ENCODE peak calls at places on chromosomes 3 and 15, in six cellular contexts. I is neural crest cell, R is SK-N-DZ, O is IMR-90, A is NCI-H774, Q is EL. P is an unnamed sample.

GRCh38 chr15:89368566-89369223 is 34.1 kb upstream of the POLG start:
- DNase-seq in R (peak), I (no peak), O (no peak), Q (no peak), A (no peak), P (no peak)

GRCh38 chr3:54578417-54578816 is 349.4 kb downstream of the LRTM1 start:
- DNase-seq in A (no peak), I (no peak), O (no peak), R (peak), Q (no peak), P (no peak)

GRCh38 chr3:113736548-113737089 is 9.4 kb downstream of the NAA50 start:
- DNase-seq in O (peak), A (peak), Q (peak), I (peak), R (peak), P (peak)

GRCh38 chr3:141246958-141247301 is 15.3 kb downstream of the PXYLP1 start:
- DNase-seq in R (no peak), A (no peak), I (no peak), Q (no peak), O (no peak), P (no peak)

GRCh38 chr3:154324919-154325318 is 632 bp upstream of the DHX36 start:
- DNase-seq in R (peak), O (no peak), Q (no peak), A (no peak), I (no peak), P (no peak)

GRCh38 chr15:27418729-27419128 is 447.7 kb downstream of the GABRG3 start:
- DNase-seq in Q (no peak), A (peak), I (peak), O (no peak), R (no peak), P (no peak)

GRCh38 chr15:70522323-70522966 is 240.9 kb downstream of the UACA start:
- DNase-seq in O (no peak), A (no peak), R (no peak), Q (no peak), I (no peak), P (no peak)

GRCh38 chr15:85504739-85505676 is 124.6 kb downstream of the AKAP13 start:
- DNase-seq in A (peak), O (peak), Q (peak), I (peak), R (peak), P (peak)

GRCh38 chr3:189787191-189787590 is 156.0 kb downstream of the TP63 start:
- DNase-seq in O (no peak), Q (no peak), R (no peak), A (no peak), I (no peak), P (no peak)

GRCh38 chr3:55708242-55708641 is 221.1 kb upstream of the WNT5A start:
- DNase-seq in I (no peak), R (no peak), A (no peak), O (no peak), Q (no peak), P (no peak)

GRCh38 chr3:175879417-175879816 is 1020.3 kb downstream of the NAALADL2 start:
- DNase-seq in I (no peak), Q (no peak), R (no peak), O (no peak), A (no peak), P (no peak)

GRCh38 chr15:66996099-66996498 is 69.3 kb upstream of the SMAD3 start:
- DNase-seq in A (no peak), O (peak), R (no peak), I (no peak), Q (peak), P (no peak)

GRCh38 chr15:80202016-80202315 is 49.2 kb downstream of the FAH start:
- DNase-seq in Q (no peak), A (no peak), I (no peak), O (no peak), R (no peak), P (no peak)

GRCh38 chr15:34279341-34279740 is 54.5 kb downstream of the EMC4 start:
- DNase-seq in R (no peak), O (no peak), Q (no peak), A (no peak), I (no peak), P (no peak)

GRCh38 chr3:8606666-8607065 is 37.9 kb downstream of the SSUH2 start:
- DNase-seq in R (no peak), I (no peak), A (no peak), O (no peak), Q (peak), P (no peak)

GRCh38 chr15:66293419-66294156 is at the start of gene DIS3L:
- DNase-seq in Q (peak), R (peak), I (peak), A (peak), O (peak), P (peak)

GRCh38 chr3:16084887-16085286 is 89.6 kb upstream of the GALNT15 start:
- DNase-seq in Q (peak), O (peak), I (no peak), R (no peak), A (no peak), P (no peak)

GRCh38 chr15:53454535-53454842 is 305.0 kb downstream of the WDR72 start:
- DNase-seq in O (no peak), Q (no peak), R (no peak), I (no peak), A (no peak), P (no peak)

GRCh38 chr3:30289324-30289723 is 317.1 kb upstream of the TGFBR2 start:
- DNase-seq in A (no peak), Q (no peak), R (no peak), I (no peak), O (no peak), P (no peak)

GRCh38 chr3:14203521-14204079 is 25.0 kb downstream of the LSM3 start:
- DNase-seq in R (peak), I (peak), A (peak), Q (peak), O (peak), P (peak)

GRCh38 chr3:79960594-79960993 is 192.8 kb upstream of the ROBO1 start:
- DNase-seq in Q (no peak), R (no peak), I (no peak), A (no peak), O (no peak), P (no peak)

GRCh38 chr3:41598804-41599481 is 363.0 kb downstream of the ULK4 start:
- DNase-seq in R (peak), Q (peak), O (peak), I (no peak), A (no peak), P (no peak)

GRCh38 chr3:51716805-51717204 is 9.9 kb downstream of the GRM2 start:
- DNase-seq in O (no peak), R (no peak), Q (no peak), A (no peak), I (no peak), P (no peak)

GRCh38 chr3:18634451-18634850 is 209.3 kb upstream of the SATB1 start:
- DNase-seq in R (no peak), A (no peak), Q (no peak), O (no peak), I (no peak), P (no peak)

GRCh38 chr3:30873667-30874066 is 20.8 kb downstream of the GADL1 start:
- DNase-seq in O (peak), Q (peak), A (no peak), I (no peak), R (no peak), P (no peak)

GRCh38 chr3:111947179-111947727 is 31.6 kb upstream of the ABHD10 start:
- DNase-seq in I (no peak), R (no peak), O (peak), A (no peak), Q (no peak), P (no peak)

GRCh38 chr3:182947892-182948291 is 32.4 kb downstream of the DCUN1D1 start:
- DNase-seq in A (no peak), O (no peak), R (no peak), Q (no peak), I (no peak), P (no peak)